ENCODE peak calls at places on chromosomes 11 and 22, in seven cellular contexts. One of them, this sample, is unnamed.

GRCh38 chr11:109972939-109973338 is 120.3 kb upstream of the ZC3H12C start:
- DNase-seq in BJ: no peak
- DNase-seq in GM03348: no peak
- DNase-seq in dermis microvascular lymphatic vessel endothelial cell: no peak
- DNase-seq in NCI-H2029: no peak
- DNase-seq in germinal center: no peak
- DNase-seq in HuH-7.5: no peak
- DNase-seq in this sample: peak

GRCh38 chr11:114615448-114616361 is 20.1 kb upstream of the NXPE4 start:
- DNase-seq in BJ: no peak
- DNase-seq in GM03348: no peak
- DNase-seq in dermis microvascular lymphatic vessel endothelial cell: no peak
- DNase-seq in NCI-H2029: no peak
- DNase-seq in germinal center: no peak
- DNase-seq in HuH-7.5: no peak
- DNase-seq in this sample: no peak

GRCh38 chr11:44709966-44710365 is 16.8 kb upstream of the TSPAN18 start:
- DNase-seq in BJ: no peak
- DNase-seq in GM03348: no peak
- DNase-seq in dermis microvascular lymphatic vessel endothelial cell: peak
- DNase-seq in NCI-H2029: no peak
- DNase-seq in germinal center: no peak
- DNase-seq in HuH-7.5: no peak
- DNase-seq in this sample: no peak

GRCh38 chr22:17105143-17106129 is 15.7 kb downstream of the TMEM121B start:
- DNase-seq in BJ: no peak
- DNase-seq in GM03348: no peak
- DNase-seq in dermis microvascular lymphatic vessel endothelial cell: no peak
- DNase-seq in NCI-H2029: no peak
- DNase-seq in germinal center: no peak
- DNase-seq in HuH-7.5: no peak
- DNase-seq in this sample: no peak

GRCh38 chr22:35376728-35377472 is 4.0 kb upstream of the HMOX1 start:
- DNase-seq in BJ: peak
- DNase-seq in GM03348: peak
- DNase-seq in dermis microvascular lymphatic vessel endothelial cell: peak
- DNase-seq in NCI-H2029: peak
- DNase-seq in germinal center: peak
- DNase-seq in HuH-7.5: peak
- DNase-seq in this sample: peak

GRCh38 chr22:43798492-43798891 is 13.6 kb downstream of the EFCAB6 start:
- DNase-seq in BJ: no peak
- DNase-seq in GM03348: no peak
- DNase-seq in dermis microvascular lymphatic vessel endothelial cell: no peak
- DNase-seq in NCI-H2029: no peak
- DNase-seq in germinal center: no peak
- DNase-seq in HuH-7.5: no peak
- DNase-seq in this sample: no peak

GRCh38 chr11:129451524-129451923 is 75.9 kb downstream of the BARX2 start:
- DNase-seq in BJ: no peak
- DNase-seq in GM03348: no peak
- DNase-seq in dermis microvascular lymphatic vessel endothelial cell: no peak
- DNase-seq in NCI-H2029: no peak
- DNase-seq in germinal center: no peak
- DNase-seq in HuH-7.5: no peak
- DNase-seq in this sample: no peak

GRCh38 chr11:115008774-115009173 is 330.4 kb downstream of the NXPE2 start:
- DNase-seq in BJ: no peak
- DNase-seq in GM03348: no peak
- DNase-seq in dermis microvascular lymphatic vessel endothelial cell: no peak
- DNase-seq in NCI-H2029: no peak
- DNase-seq in germinal center: no peak
- DNase-seq in HuH-7.5: no peak
- DNase-seq in this sample: no peak

This sample was measured in AG20443.